ENCODE peak calls at places on chromosomes 7 and 10, in five cellular contexts. H is COR-L47; I is stimulated activated naive B cell treated with anti-CD40 and anti-IgM and Interleukin-4, amounts not matched to agents 10 μg/mL and 1 μg/mL and 100 μg/mL, for 72 hours; M is adipocyte; V is HuH-7.5. F is an unnamed sample.

GRCh38 chr10:33037726-33038125 is 79.7 kb upstream of the ITGB1 start:
- DNase-seq in I (no peak), M (no peak), V (no peak), H (no peak), F (no peak)

GRCh38 chr10:110918633-110919348 is at the start of gene BBIP1:
- DNase-seq in V (peak; percentile 31), M (peak; percentile 100), H (no peak), I (peak; percentile 91), F (peak; percentile 99)

GRCh38 chr10:73113543-73113942 is 3.3 kb downstream of the NUDT13 start:
- DNase-seq in H (no peak), I (no peak), M (peak; percentile 53), V (no peak), F (no peak)

GRCh38 chr10:75402486-75403143 is 1.1 kb upstream of the ZNF503 start:
- DNase-seq in M (peak; percentile 69), I (no peak), H (peak; percentile 53), V (no peak), F (no peak)

GRCh38 chr7:82745117-82745516 is 301.5 kb upstream of the CACNA2D1 start:
- DNase-seq in M (peak; percentile 14), H (no peak), I (no peak), V (no peak), F (no peak)

GRCh38 chr7:22364023-22364422 is 7.1 kb upstream of the RAPGEF5 start:
- DNase-seq in V (no peak), H (no peak), I (no peak), M (no peak), F (no peak)

GRCh38 chr10:23604613-23605012 is 165.7 kb downstream of the OTUD1 start:
- DNase-seq in H (no peak), V (no peak), I (no peak), M (no peak), F (no peak)

GRCh38 chr7:99806839-99807478 is 20.9 kb upstream of the CYP3A43 start:
- DNase-seq in V (no peak), I (no peak), M (no peak), H (no peak), F (no peak)

GRCh38 chr7:151100921-151101320 is 14.6 kb downstream of the AGAP3 start:
- DNase-seq in M (no peak), I (no peak), V (no peak), H (no peak), F (no peak)

GRCh38 chr10:18473424-18474110 is 177.8 kb downstream of the NSUN6 start:
- DNase-seq in H (peak; percentile 46), V (no peak), I (no peak), M (no peak), F (no peak)

GRCh38 chr10:89138755-89139154 is 68.4 kb downstream of the CH25H start:
- DNase-seq in I (no peak), M (peak; percentile 79), H (no peak), V (no peak), F (no peak)

GRCh38 chr7:83697814-83698530 is 49.0 kb upstream of the SEMA3E start:
- DNase-seq in V (no peak), I (no peak), M (peak; percentile 38), H (no peak), F (no peak)

GRCh38 chr7:140212100-140212881 is 35.5 kb upstream of the KDM7A start:
- DNase-seq in H (no peak), V (no peak), I (no peak), M (no peak), F (peak; percentile 80)

GRCh38 chr10:77716943-77717735 is 79.5 kb upstream of the KCNMA1 start:
- DNase-seq in I (no peak), H (no peak), M (no peak), V (no peak), F (no peak)

GRCh38 chr10:129579228-129579627 is 112.2 kb downstream of the MGMT start:
- DNase-seq in H (no peak), I (no peak), V (no peak), M (no peak), F (no peak)

GRCh38 chr7:1813394-1814088 is 143.5 kb downstream of the ELFN1 start:
- DNase-seq in M (no peak), V (no peak), H (no peak), I (no peak), F (no peak)

GRCh38 chr10:112871021-112871420 is 79.0 kb upstream of the TCF7L2 start:
- DNase-seq in I (no peak), V (no peak), H (no peak), M (no peak), F (no peak)

GRCh38 chr10:10432306-10433035 is 585.2 kb upstream of the CELF2 start:
- DNase-seq in V (no peak), H (no peak), M (no peak), I (no peak), F (no peak)